ENCODE peak calls at places on chromosomes 13 and 19, in nine cellular contexts. One of them, this sample, is unnamed.

GRCh38 chr19:12139309-12139708 is 841 bp downstream of the ZNF20 start:
- DNase-seq in uterus: no peak
- DNase-seq in right lobe of liver: no peak
- DNase-seq in body of pancreas: no peak
- DNase-seq in breast epithelium: no peak
- DNase-seq in esophagus muscularis mucosa: no peak
- DNase-seq in gastrocnemius medialis: no peak
- DNase-seq in Peyer's patch: no peak
- DNase-seq in upper lobe of left lung: no peak
- DNase-seq in this sample: no peak

GRCh38 chr13:41061914-41062837 is 867 bp downstream of the WBP4 start:
- DNase-seq in body of pancreas: no peak
- DNase-seq in upper lobe of left lung: no peak
- DNase-seq in esophagus muscularis mucosa: no peak
- DNase-seq in right lobe of liver: no peak
- DNase-seq in uterus: no peak
- DNase-seq in breast epithelium: no peak
- DNase-seq in gastrocnemius medialis: no peak
- DNase-seq in Peyer's patch: no peak
- DNase-seq in this sample: no peak

GRCh38 chr19:532578-533484 is 1.3 kb downstream of the CDC34 start:
- DNase-seq in upper lobe of left lung: peak; percentile 91
- DNase-seq in breast epithelium: peak; percentile 54
- DNase-seq in body of pancreas: peak; percentile 89
- DNase-seq in Peyer's patch: peak; percentile 71
- DNase-seq in uterus: peak; percentile 81
- DNase-seq in gastrocnemius medialis: peak; percentile 85
- DNase-seq in right lobe of liver: peak; percentile 88
- DNase-seq in esophagus muscularis mucosa: no peak
- DNase-seq in this sample: no peak

GRCh38 chr19:2866495-2867024 is 575 bp upstream of the ZNF556 start:
- DNase-seq in upper lobe of left lung: no peak
- DNase-seq in esophagus muscularis mucosa: no peak
- DNase-seq in breast epithelium: no peak
- DNase-seq in gastrocnemius medialis: no peak
- DNase-seq in Peyer's patch: no peak
- DNase-seq in uterus: no peak
- DNase-seq in right lobe of liver: no peak
- DNase-seq in body of pancreas: no peak
- DNase-seq in this sample: no peak

GRCh38 chr19:39449116-39449797 is 3.9 kb downstream of the SUPT5H start:
- DNase-seq in body of pancreas: no peak
- DNase-seq in esophagus muscularis mucosa: no peak
- DNase-seq in gastrocnemius medialis: no peak
- DNase-seq in right lobe of liver: no peak
- DNase-seq in uterus: no peak
- DNase-seq in upper lobe of left lung: no peak
- DNase-seq in Peyer's patch: no peak
- DNase-seq in breast epithelium: no peak
- DNase-seq in this sample: no peak

GRCh38 chr19:58374200-58374599 is 6.6 kb downstream of the ZNF837 start:
- DNase-seq in right lobe of liver: no peak
- DNase-seq in esophagus muscularis mucosa: no peak
- DNase-seq in breast epithelium: no peak
- DNase-seq in upper lobe of left lung: no peak
- DNase-seq in body of pancreas: no peak
- DNase-seq in Peyer's patch: no peak
- DNase-seq in uterus: no peak
- DNase-seq in gastrocnemius medialis: no peak
- DNase-seq in this sample: no peak

GRCh38 chr13:98109226-98109625 is 33.7 kb upstream of the FARP1 start:
- DNase-seq in breast epithelium: no peak
- DNase-seq in body of pancreas: no peak
- DNase-seq in uterus: no peak
- DNase-seq in Peyer's patch: no peak
- DNase-seq in upper lobe of left lung: no peak
- DNase-seq in esophagus muscularis mucosa: no peak
- DNase-seq in gastrocnemius medialis: no peak
- DNase-seq in right lobe of liver: no peak
- DNase-seq in this sample: no peak

GRCh38 chr19:41499899-41500298 is 56.9 kb downstream of the ERICH4 start:
- DNase-seq in uterus: no peak
- DNase-seq in breast epithelium: no peak
- DNase-seq in gastrocnemius medialis: no peak
- DNase-seq in Peyer's patch: no peak
- DNase-seq in upper lobe of left lung: no peak
- DNase-seq in right lobe of liver: no peak
- DNase-seq in body of pancreas: no peak
- DNase-seq in esophagus muscularis mucosa: no peak
- DNase-seq in this sample: no peak

GRCh38 chr19:51370230-51370629 is 1.4 kb upstream of the CLDND2 start:
- DNase-seq in breast epithelium: no peak
- DNase-seq in body of pancreas: no peak
- DNase-seq in Peyer's patch: no peak
- DNase-seq in uterus: no peak
- DNase-seq in upper lobe of left lung: no peak
- DNase-seq in gastrocnemius medialis: no peak
- DNase-seq in esophagus muscularis mucosa: no peak
- DNase-seq in right lobe of liver: no peak
- DNase-seq in this sample: no peak

GRCh38 chr13:97878421-97879375 is 74.8 kb upstream of the IPO5 start:
- DNase-seq in right lobe of liver: no peak
- DNase-seq in body of pancreas: no peak
- DNase-seq in Peyer's patch: no peak
- DNase-seq in upper lobe of left lung: no peak
- DNase-seq in breast epithelium: no peak
- DNase-seq in uterus: no peak
- DNase-seq in gastrocnemius medialis: no peak
- DNase-seq in esophagus muscularis mucosa: peak; percentile 53
- DNase-seq in this sample: no peak

GRCh38 chr19:38310986-38311385 is 4.8 kb downstream of the YIF1B start:
- DNase-seq in breast epithelium: no peak
- DNase-seq in uterus: no peak
- DNase-seq in upper lobe of left lung: no peak
- DNase-seq in body of pancreas: no peak
- DNase-seq in right lobe of liver: no peak
- DNase-seq in gastrocnemius medialis: no peak
- DNase-seq in Peyer's patch: no peak
- DNase-seq in esophagus muscularis mucosa: no peak
- DNase-seq in this sample: no peak

GRCh38 chr13:87999791-88000190 is 328.6 kb downstream of the SLITRK5 start:
- DNase-seq in gastrocnemius medialis: no peak
- DNase-seq in Peyer's patch: no peak
- DNase-seq in right lobe of liver: no peak
- DNase-seq in uterus: no peak
- DNase-seq in esophagus muscularis mucosa: no peak
- DNase-seq in breast epithelium: no peak
- DNase-seq in body of pancreas: no peak
- DNase-seq in upper lobe of left lung: no peak
- DNase-seq in this sample: no peak

GRCh38 chr13:86882835-86883234 is 788.3 kb upstream of the SLITRK5 start:
- DNase-seq in breast epithelium: no peak
- DNase-seq in uterus: no peak
- DNase-seq in body of pancreas: no peak
- DNase-seq in gastrocnemius medialis: no peak
- DNase-seq in esophagus muscularis mucosa: no peak
- DNase-seq in upper lobe of left lung: no peak
- DNase-seq in Peyer's patch: no peak
- DNase-seq in right lobe of liver: no peak
- DNase-seq in this sample: no peak

GRCh38 chr19:8209111-8209964 is at the start of gene CERS4:
- DNase-seq in uterus: peak; percentile 85
- DNase-seq in upper lobe of left lung: peak; percentile 96
- DNase-seq in right lobe of liver: peak; percentile 93
- DNase-seq in Peyer's patch: peak; percentile 88
- DNase-seq in body of pancreas: peak; percentile 86
- DNase-seq in esophagus muscularis mucosa: no peak
- DNase-seq in breast epithelium: peak; percentile 64
- DNase-seq in gastrocnemius medialis: peak; percentile 24
- DNase-seq in this sample: peak; percentile 94

GRCh38 chr13:91123456-91124127 is 223.9 kb upstream of the MIR17HG start:
- DNase-seq in breast epithelium: no peak
- DNase-seq in Peyer's patch: no peak
- DNase-seq in upper lobe of left lung: no peak
- DNase-seq in body of pancreas: no peak
- DNase-seq in esophagus muscularis mucosa: no peak
- DNase-seq in gastrocnemius medialis: no peak
- DNase-seq in right lobe of liver: no peak
- DNase-seq in uterus: no peak
- DNase-seq in this sample: no peak

GRCh38 chr19:58277197-58277596 is 1.6 kb upstream of the ZNF8 start:
- DNase-seq in Peyer's patch: no peak
- DNase-seq in gastrocnemius medialis: no peak
- DNase-seq in upper lobe of left lung: no peak
- DNase-seq in esophagus muscularis mucosa: no peak
- DNase-seq in body of pancreas: no peak
- DNase-seq in uterus: no peak
- DNase-seq in right lobe of liver: no peak
- DNase-seq in breast epithelium: no peak
- DNase-seq in this sample: no peak

GRCh38 chr19:5110546-5110945 is 141.6 kb downstream of the KDM4B start:
- DNase-seq in gastrocnemius medialis: no peak
- DNase-seq in upper lobe of left lung: peak; percentile 79
- DNase-seq in body of pancreas: peak; percentile 66
- DNase-seq in breast epithelium: no peak
- DNase-seq in uterus: no peak
- DNase-seq in esophagus muscularis mucosa: no peak
- DNase-seq in Peyer's patch: no peak
- DNase-seq in right lobe of liver: no peak
- DNase-seq in this sample: no peak
- TF ChIP-seq POLR2A in gastrocnemius medialis: no peak
- TF ChIP-seq POLR2A in upper lobe of left lung: no peak
- TF ChIP-seq POLR2A in body of pancreas: no peak
- TF ChIP-seq POLR2A in breast epithelium: no peak
- TF ChIP-seq POLR2A in uterus: no peak
- TF ChIP-seq POLR2A in esophagus muscularis mucosa: no peak
- TF ChIP-seq POLR2A in Peyer's patch: no peak
- TF ChIP-seq POLR2A in right lobe of liver: no peak
- TF ChIP-seq POLR2A in this sample: no peak

GRCh38 chr13:110334841-110335490 is 27.9 kb downstream of the COL4A2 start:
- DNase-seq in esophagus muscularis mucosa: no peak
- DNase-seq in right lobe of liver: no peak
- DNase-seq in Peyer's patch: no peak
- DNase-seq in uterus: no peak
- DNase-seq in upper lobe of left lung: no peak
- DNase-seq in breast epithelium: no peak
- DNase-seq in gastrocnemius medialis: no peak
- DNase-seq in body of pancreas: no peak
- DNase-seq in this sample: no peak

GRCh38 chr13:110336681-110337080 is 29.6 kb downstream of the COL4A2 start:
- DNase-seq in breast epithelium: no peak
- DNase-seq in esophagus muscularis mucosa: no peak
- DNase-seq in gastrocnemius medialis: no peak
- DNase-seq in body of pancreas: no peak
- DNase-seq in Peyer's patch: no peak
- DNase-seq in right lobe of liver: no peak
- DNase-seq in uterus: no peak
- DNase-seq in upper lobe of left lung: no peak
- DNase-seq in this sample: no peak

GRCh38 chr13:110334256-110334655 is 27.2 kb downstream of the COL4A2 start:
- DNase-seq in esophagus muscularis mucosa: no peak
- DNase-seq in body of pancreas: no peak
- DNase-seq in Peyer's patch: peak; percentile 11
- DNase-seq in uterus: no peak
- DNase-seq in gastrocnemius medialis: no peak
- DNase-seq in upper lobe of left lung: no peak
- DNase-seq in breast epithelium: no peak
- DNase-seq in right lobe of liver: no peak
- DNase-seq in this sample: no peak

GRCh38 chr13:110337287-110337686 is 30.2 kb downstream of the COL4A2 start:
- DNase-seq in body of pancreas: no peak
- DNase-seq in esophagus muscularis mucosa: no peak
- DNase-seq in upper lobe of left lung: no peak
- DNase-seq in uterus: no peak
- DNase-seq in gastrocnemius medialis: no peak
- DNase-seq in right lobe of liver: no peak
- DNase-seq in breast epithelium: no peak
- DNase-seq in Peyer's patch: no peak
- DNase-seq in this sample: no peak

GRCh38 chr13:110336108-110336507 is 29.0 kb downstream of the COL4A2 start:
- DNase-seq in gastrocnemius medialis: no peak
- DNase-seq in body of pancreas: no peak
- DNase-seq in Peyer's patch: no peak
- DNase-seq in esophagus muscularis mucosa: no peak
- DNase-seq in right lobe of liver: no peak
- DNase-seq in upper lobe of left lung: no peak
- DNase-seq in breast epithelium: no peak
- DNase-seq in uterus: no peak
- DNase-seq in this sample: no peak
- TF ChIP-seq POLR2A in gastrocnemius medialis: no peak
- TF ChIP-seq POLR2A in body of pancreas: no peak
- TF ChIP-seq POLR2A in Peyer's patch: no peak
- TF ChIP-seq POLR2A in esophagus muscularis mucosa: no peak
- TF ChIP-seq POLR2A in right lobe of liver: no peak
- TF ChIP-seq POLR2A in upper lobe of left lung: no peak
- TF ChIP-seq POLR2A in breast epithelium: no peak
- TF ChIP-seq POLR2A in uterus: no peak
- TF ChIP-seq POLR2A in this sample: no peak

DNA sequence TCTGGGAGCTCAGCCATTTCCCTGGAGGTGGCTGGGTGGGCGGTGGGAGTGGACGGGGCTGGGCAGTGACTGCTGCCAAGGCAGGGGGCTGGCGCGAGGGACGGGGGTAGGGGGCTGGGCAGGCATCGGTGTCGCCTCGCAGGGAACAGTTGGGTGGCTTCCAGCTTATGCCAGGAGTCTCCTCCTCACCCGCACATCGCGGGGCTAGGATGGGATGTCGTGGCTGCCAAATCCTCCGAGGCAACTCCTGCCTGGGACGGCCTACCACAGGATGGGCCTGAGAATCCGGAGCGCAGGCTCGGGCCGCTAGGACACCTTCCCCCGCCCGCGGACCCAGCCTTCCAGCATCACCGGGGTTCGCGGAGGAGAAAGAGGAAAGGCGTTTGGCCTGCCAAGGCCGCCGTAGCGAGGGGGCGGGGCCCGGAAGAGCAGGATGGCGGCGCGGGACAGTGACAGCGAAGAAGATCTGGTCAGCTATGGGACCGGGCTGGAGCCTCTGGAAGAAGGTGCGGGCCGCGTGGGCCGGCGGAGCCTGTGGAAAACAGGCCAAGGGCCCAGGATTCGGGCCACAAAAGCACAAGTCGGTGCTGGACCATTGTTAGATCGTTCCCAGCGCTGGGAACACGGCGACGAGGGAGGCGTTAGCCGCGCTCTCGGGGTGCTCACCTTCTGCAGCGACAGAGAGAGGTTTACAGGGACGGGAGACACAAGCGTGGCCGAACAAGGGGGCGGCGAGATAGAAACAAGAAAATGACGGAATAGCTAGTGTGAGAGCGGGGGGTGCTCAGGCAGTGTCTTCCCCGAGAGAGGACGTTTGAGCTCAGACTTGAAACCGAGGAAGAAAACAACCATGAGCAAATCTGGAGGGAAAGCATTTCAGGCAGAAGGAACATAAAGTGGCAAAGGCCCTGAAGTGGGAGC is at the start of gene GPATCH1:
- DNase-seq in breast epithelium: peak; percentile 79
- DNase-seq in upper lobe of left lung: peak; percentile 98
- DNase-seq in uterus: peak; percentile 90
- DNase-seq in right lobe of liver: peak; percentile 93
- DNase-seq in body of pancreas: peak; percentile 84
- DNase-seq in gastrocnemius medialis: peak; percentile 78
- DNase-seq in esophagus muscularis mucosa: peak; percentile 96
- DNase-seq in Peyer's patch: peak; percentile 95
- DNase-seq in this sample: peak; percentile 97
- TF ChIP-seq POLR2A in breast epithelium: peak; percentile 13
- TF ChIP-seq POLR2A in upper lobe of left lung: peak; percentile 43
- TF ChIP-seq POLR2A in uterus: peak; percentile 37
- TF ChIP-seq POLR2A in right lobe of liver: no peak
- TF ChIP-seq POLR2A in body of pancreas: peak; percentile 61
- TF ChIP-seq POLR2A in gastrocnemius medialis: peak; percentile 33
- TF ChIP-seq POLR2A in esophagus muscularis mucosa: no peak
- TF ChIP-seq POLR2A in Peyer's patch: peak; percentile 59
- TF ChIP-seq POLR2A in this sample: no peak

GRCh38 chr19:45439190-45439568 is 15.5 kb upstream of the ERCC1 start:
- DNase-seq in gastrocnemius medialis: no peak
- DNase-seq in upper lobe of left lung: no peak
- DNase-seq in body of pancreas: no peak
- DNase-seq in right lobe of liver: no peak
- DNase-seq in esophagus muscularis mucosa: no peak
- DNase-seq in Peyer's patch: no peak
- DNase-seq in breast epithelium: no peak
- DNase-seq in uterus: no peak
- DNase-seq in this sample: no peak
- TF ChIP-seq POLR2A in gastrocnemius medialis: no peak
- TF ChIP-seq POLR2A in upper lobe of left lung: no peak
- TF ChIP-seq POLR2A in body of pancreas: no peak
- TF ChIP-seq POLR2A in right lobe of liver: no peak
- TF ChIP-seq POLR2A in esophagus muscularis mucosa: no peak
- TF ChIP-seq POLR2A in Peyer's patch: no peak
- TF ChIP-seq POLR2A in breast epithelium: no peak
- TF ChIP-seq POLR2A in uterus: no peak
- TF ChIP-seq POLR2A in this sample: no peak

This sample was measured in lower leg skin.